ENCODE peak calls at places on chromosomes 3 and 15, in four cellular contexts. P is HepG2, A is GM12878, F is H1. G is an unnamed sample.

GRCh38 chr3:19147905-19148767 is at the start of gene KCNH8:
- DNase-seq in P (no peak), A (no peak), F (no peak), G (no peak)

GRCh38 chr3:8985411-8985831 is 22.1 kb upstream of the RAD18 start:
- DNase-seq in P (no peak), A (no peak), F (no peak), G (no peak)

GRCh38 chr3:24336101-24336500 is 158.5 kb downstream of the THRB start:
- DNase-seq in P (no peak), A (no peak), F (no peak), G (no peak)

GRCh38 chr3:79139395-79140060 is 628.3 kb downstream of the ROBO1 start:
- DNase-seq in P (no peak), A (no peak), F (no peak), G (no peak)

GRCh38 chr15:68434021-68434420 is 2.1 kb upstream of the ITGA11 start:
- DNase-seq in P (no peak), A (no peak), F (no peak), G (no peak)

GRCh38 chr3:64848822-64849221 is 161.0 kb upstream of the ADAMTS9 start:
- DNase-seq in P (no peak), A (no peak), F (no peak), G (no peak)

GRCh38 chr15:38378162-38378560 is 75.8 kb upstream of the FAM98B start:
- DNase-seq in P (no peak), A (no peak), F (no peak), G (no peak)

GRCh38 chr3:188335656-188336055 is 181.7 kb downstream of the LPP start:
- DNase-seq in P (no peak), A (no peak), F (no peak), G (no peak)

GRCh38 chr3:30693470-30694120 is 87.2 kb downstream of the TGFBR2 start:
- DNase-seq in P (peak), A (peak), F (no peak), G (peak)

GRCh38 chr3:171163724-171164465 is 137.4 kb upstream of the SLC2A2 start:
- DNase-seq in P (no peak), A (no peak), F (no peak), G (no peak)

GRCh38 chr3:171165499-171165921 is 139.0 kb upstream of the SLC2A2 start:
- DNase-seq in P (no peak), A (no peak), F (no peak), G (peak)

GRCh38 chr3:171168086-171168485 is 141.6 kb upstream of the SLC2A2 start:
- DNase-seq in P (peak), A (no peak), F (no peak), G (peak)

GRCh38 chr3:171168551-171168950 is 142.0 kb upstream of the SLC2A2 start:
- DNase-seq in P (no peak), A (no peak), F (no peak), G (no peak)

DNA sequence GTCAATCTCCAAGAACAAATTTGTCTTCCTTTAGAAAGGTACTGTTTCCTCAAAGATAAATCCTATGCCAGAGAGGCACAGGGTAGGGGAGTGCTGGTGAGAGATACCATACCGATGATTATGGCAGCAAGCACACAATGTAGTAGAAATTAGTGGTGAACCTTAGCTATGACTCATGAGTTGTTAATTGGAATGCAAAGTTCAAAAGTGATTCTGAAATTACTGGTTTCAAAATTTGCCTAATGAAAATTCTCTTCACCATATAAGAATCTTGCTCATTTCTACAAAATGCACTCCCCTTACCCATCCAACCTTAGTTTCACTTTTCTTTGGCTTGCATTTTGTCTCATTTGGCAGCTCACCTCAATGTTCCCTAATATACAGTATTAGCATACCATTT is 139.5 kb upstream of the SLC2A2 start:
- DNase-seq in P (no peak), A (no peak), F (no peak), G (no peak)
- TF ChIP-seq YY1 in P (no peak), A (no peak), F (no peak), G (no peak)

GRCh38 chr15:74978077-74978476 is 17.3 kb upstream of the SCAMP5 start:
- DNase-seq in P (no peak), A (no peak), F (no peak), G (no peak)

GRCh38 chr15:74976159-74976558 is 19.2 kb upstream of the SCAMP5 start:
- DNase-seq in P (no peak), A (no peak), F (no peak), G (no peak)

GRCh38 chr15:74982183-74982582 is 13.2 kb upstream of the SCAMP5 start:
- DNase-seq in P (no peak), A (no peak), F (no peak), G (no peak)

GRCh38 chr15:74978503-74978902 is 16.9 kb upstream of the SCAMP5 start:
- DNase-seq in P (no peak), A (no peak), F (no peak), G (no peak)

GRCh38 chr15:74977599-74977998 is 17.8 kb upstream of the SCAMP5 start:
- DNase-seq in P (no peak), A (no peak), F (no peak), G (no peak)
- TF ChIP-seq SUZ12 in P (no peak), A (no peak), F (no peak), G (no peak)

DNA sequence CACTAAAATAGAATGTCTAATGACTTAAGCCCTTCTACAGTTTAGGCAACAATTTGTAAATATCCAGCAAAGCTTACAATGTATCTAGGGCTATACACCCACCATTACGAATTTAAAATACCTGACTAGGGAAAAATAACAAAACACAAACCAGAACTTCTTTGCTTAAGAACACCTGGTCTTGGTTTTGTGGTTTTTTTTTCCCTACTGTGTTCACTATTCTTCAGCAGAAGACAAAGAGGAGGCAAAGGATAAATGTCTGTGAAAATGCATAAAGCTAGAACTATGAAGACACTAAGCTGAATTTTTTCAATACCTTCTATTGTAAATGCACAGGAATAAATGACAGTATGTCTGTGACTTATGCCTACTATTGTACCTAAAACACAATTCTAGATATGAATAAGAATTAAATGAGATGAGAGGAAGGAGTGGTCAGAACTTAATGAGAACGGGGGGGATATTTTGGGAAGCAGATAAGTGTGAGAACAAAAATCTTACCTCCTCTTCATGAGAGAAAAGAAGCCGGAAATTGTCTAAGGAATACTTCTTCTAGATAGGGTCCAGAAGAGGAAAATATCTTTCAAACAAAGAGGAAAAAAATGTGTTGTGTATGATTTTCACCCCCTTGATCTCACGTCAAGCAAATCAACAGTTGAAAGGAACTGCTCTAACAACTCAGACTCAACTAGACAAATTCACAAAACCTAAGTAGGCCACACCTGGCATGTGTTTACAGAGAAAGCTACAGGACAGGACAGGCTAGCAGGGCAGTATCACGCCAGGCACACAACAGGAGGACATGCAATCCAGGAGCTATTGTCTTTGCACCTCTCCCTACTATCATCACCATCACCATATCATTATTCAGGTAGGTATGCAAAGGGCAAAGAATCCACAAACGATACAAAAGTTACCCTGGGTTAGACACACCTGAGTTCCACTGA is 86.7 kb downstream of the TBL1XR1 start:
- DNase-seq in P (no peak), A (no peak), F (no peak), G (no peak)
- H3K9ac ChIP-seq in P (no peak), A (no peak), F (no peak), G (no peak)

GRCh38 chr3:122559906-122560305 is 4.2 kb downstream of the PARP9 start:
- DNase-seq in P (no peak), A (no peak), F (no peak), G (no peak)

GRCh38 chr3:122553171-122553570 is 10.9 kb downstream of the PARP9 start:
- DNase-seq in P (no peak), A (no peak), F (no peak), G (no peak)

GRCh38 chr3:122558605-122559004 is 5.5 kb downstream of the PARP9 start:
- DNase-seq in P (peak), A (no peak), F (no peak), G (no peak)

GRCh38 chr3:122560680-122561079 is 3.4 kb downstream of the PARP9 start:
- DNase-seq in P (peak), A (peak), F (no peak), G (no peak)

DNA sequence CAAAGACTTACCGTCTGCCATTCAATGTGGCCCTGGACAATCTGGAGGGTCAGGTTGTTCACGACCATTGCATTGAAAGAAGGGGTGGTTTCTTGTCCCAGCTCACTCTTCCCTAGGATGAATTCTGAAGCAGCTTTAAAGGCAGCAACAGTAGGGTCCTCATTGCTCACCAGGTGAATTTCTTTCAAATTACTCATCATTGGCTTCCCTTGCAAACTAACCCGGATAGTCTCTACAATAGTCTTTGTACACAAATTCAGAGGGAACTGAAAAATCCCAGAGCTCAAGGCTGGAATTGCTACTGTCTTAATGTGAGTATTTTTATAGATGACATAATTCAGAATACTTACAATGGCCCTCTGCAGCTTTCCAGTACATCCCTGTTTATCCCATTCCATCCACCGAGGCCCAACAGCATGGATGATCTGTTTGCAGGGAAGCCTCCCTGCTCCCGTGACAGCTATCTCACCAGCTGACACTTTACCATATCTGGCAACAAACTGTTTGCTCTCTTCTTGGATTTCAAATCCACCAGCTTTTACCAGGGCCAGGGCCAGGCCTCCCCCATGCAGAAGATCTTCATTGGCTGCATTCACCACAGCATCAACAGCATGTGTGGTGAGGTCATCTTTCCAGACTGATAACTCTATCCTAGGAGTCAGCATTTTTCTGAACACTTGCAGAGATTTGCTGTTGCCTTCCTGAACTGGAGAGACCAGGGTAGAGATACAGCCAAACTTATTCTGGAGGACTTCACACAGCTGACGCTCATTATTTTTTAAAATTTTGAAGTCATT is 8.6 kb downstream of the PARP9 start:
- DNase-seq in P (no peak), A (no peak), F (no peak), G (no peak)
- TF ChIP-seq YY1 in P (no peak), A (no peak), F (no peak), G (no peak)

DNA sequence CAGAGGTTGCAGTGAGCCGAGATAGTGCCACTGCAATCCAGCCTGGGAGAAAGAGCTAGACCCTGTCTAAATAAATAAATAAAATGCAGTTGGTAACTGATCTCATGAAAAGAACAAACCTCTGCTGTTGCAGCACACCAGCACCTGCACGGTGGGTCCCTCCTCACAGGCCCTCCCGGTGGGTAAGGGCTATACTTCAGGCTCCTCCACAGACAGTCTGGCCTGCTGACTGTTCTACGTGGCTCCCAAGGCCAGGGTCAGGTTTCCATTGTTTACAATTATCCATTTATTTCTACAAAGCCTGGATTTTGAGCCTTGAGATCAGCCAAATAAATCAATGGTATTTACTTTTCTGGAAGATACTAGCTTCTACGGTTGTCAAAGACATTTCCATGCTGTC is 5.1 kb upstream of the APBA2 start:
- DNase-seq in P (no peak), A (no peak), F (no peak), G (no peak)
- TF ChIP-seq SUZ12 in P (no peak), A (no peak), F (no peak), G (no peak)

GRCh38 chr3:142224482-142225072 is 808 bp downstream of the GK5 start:
- DNase-seq in P (no peak), A (no peak), F (no peak), G (no peak)
- H3K9ac ChIP-seq in P (peak), A (peak), F (peak), G (peak)

DNA sequence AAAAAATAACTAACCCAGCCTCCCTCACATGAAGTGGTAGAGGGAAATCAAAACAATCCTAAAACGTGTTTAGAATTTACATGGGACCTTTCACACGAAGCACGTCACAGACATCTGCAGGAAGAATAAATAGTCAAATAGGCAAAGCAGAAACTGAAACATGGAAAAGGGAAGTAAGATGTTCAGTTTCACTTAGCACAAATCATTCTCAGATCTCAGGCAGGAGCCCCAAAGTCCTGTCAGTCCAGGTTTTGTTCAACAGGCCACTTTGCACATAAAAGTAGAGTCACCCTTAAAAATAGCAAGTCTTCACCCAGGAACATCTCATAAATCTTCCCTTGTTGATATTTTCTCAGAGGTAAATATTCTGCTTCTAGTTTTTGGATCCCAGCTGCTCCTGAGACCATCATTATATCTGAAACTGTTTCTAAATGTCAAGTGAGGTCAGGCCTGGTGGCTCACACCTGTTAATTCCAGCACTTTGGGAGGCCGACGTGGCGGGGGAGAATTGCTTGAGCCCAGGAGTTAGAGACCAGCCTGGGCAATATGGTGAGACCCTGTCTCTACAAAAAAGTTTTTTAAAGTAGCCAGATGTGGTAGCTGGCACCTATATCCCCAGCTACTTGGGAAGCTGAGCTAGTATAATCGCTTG is 1.9 kb downstream of the RUBCN start:
- DNase-seq in P (no peak), A (peak), F (no peak), G (no peak)
- TF ChIP-seq YY1 in P (no peak), A (no peak), F (no peak), G (no peak)

DNA sequence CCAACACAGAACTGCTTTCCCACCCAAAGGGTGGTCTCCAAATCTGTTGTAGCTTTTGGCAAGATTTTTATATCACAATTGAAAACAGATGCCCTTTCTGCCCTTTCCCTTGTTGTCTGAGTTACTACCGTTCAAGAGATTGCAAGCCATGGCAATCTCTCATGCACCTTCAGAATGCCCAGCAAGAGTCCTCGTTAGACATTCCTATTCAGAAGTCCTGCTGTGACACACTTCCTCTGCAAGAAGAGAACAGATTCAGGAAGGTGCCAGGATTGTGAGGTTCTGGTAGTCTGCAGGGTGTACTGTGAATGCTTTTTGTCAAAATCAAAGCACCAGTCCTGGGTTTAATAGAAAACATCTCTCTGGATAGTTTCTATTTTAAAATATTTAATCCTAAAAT is 107.5 kb upstream of the FGF7 start:
- DNase-seq in P (no peak), A (no peak), F (no peak), G (peak)
- TF ChIP-seq SUZ12 in P (no peak), A (no peak), F (no peak), G (no peak)